ENCODE peak calls at places on chromosomes 13 and 19, in five cellular contexts. G, T, A, K and I are unnamed samples.

GRCh38 chr19:38670921-38671398 is 23.5 kb downstream of the ACTN4 start:
- DNase-seq in G (no peak), A (no peak), K (peak; percentile 64), T (no peak), I (peak; percentile 35)

GRCh38 chr13:29908411-29908810 is 58.0 kb upstream of the UBL3 start:
- DNase-seq in K (peak; percentile 73), A (peak; percentile 61), T (no peak), G (no peak), I (no peak)

GRCh38 chr19:2494084-2494446 is 18.1 kb downstream of the GADD45B start:
- DNase-seq in K (peak; percentile 87), A (no peak), T (peak; percentile 53), G (no peak), I (peak; percentile 39)

GRCh38 chr13:61128850-61129645 is 286.6 kb downstream of the PCDH20 start:
- DNase-seq in K (peak; percentile 37), G (peak; percentile 11), A (no peak), T (no peak), I (no peak)

GRCh38 chr13:20721454-20722357 is 18.2 kb downstream of the IL17D start:
- DNase-seq in T (peak; percentile 72), K (peak; percentile 66), A (peak; percentile 72), G (peak; percentile 57), I (peak; percentile 80)

GRCh38 chr13:24389506-24389905 is 80.1 kb downstream of the C1QTNF9 start:
- DNase-seq in K (no peak), G (no peak), T (no peak), A (no peak), I (peak; percentile 29)

GRCh38 chr13:65292488-65292901 is 1937.6 kb downstream of the PCDH9 start:
- DNase-seq in G (peak; percentile 4), A (no peak), K (peak; percentile 87), T (peak; percentile 90), I (peak; percentile 22)

GRCh38 chr13:79659161-79659560 is 178.2 kb downstream of the NDFIP2 start:
- DNase-seq in T (no peak), K (peak; percentile 51), G (no peak), A (peak; percentile 66), I (peak; percentile 63)

GRCh38 chr13:103104340-103104739 is 38.1 kb upstream of the SLC10A2 start:
- DNase-seq in K (no peak), T (no peak), A (no peak), G (no peak), I (no peak)

GRCh38 chr19:4916292-4917082 is 7.2 kb downstream of the UHRF1 start:
- DNase-seq in T (no peak), G (no peak), K (no peak), A (no peak), I (no peak)

GRCh38 chr13:98575876-98576214 is 1.1 kb downstream of the STK24 start:
- DNase-seq in G (no peak), A (no peak), K (no peak), T (no peak), I (no peak)

GRCh38 chr19:996051-996838 is 4.0 kb upstream of the GRIN3B start:
- DNase-seq in K (peak; percentile 64), T (peak; percentile 45), A (no peak), G (peak; percentile 84), I (peak; percentile 75)

GRCh38 chr13:112740502-112741131 is 50.8 kb downstream of the ATP11A start:
- DNase-seq in G (no peak), K (peak; percentile 56), T (peak; percentile 71), A (peak; percentile 86), I (peak; percentile 63)

GRCh38 chr19:1133471-1133929 is 29.7 kb downstream of the GPX4 start:
- DNase-seq in G (no peak), A (no peak), T (no peak), K (no peak), I (no peak)

GRCh38 chr19:4172861-4173473 is 9.4 kb downstream of the SIRT6 start:
- DNase-seq in G (no peak), T (peak; percentile 7), K (peak; percentile 30), A (peak; percentile 59), I (peak; percentile 90)

GRCh38 chr13:101449971-101450748 is 2.3 kb upstream of the ITGBL1 start:
- DNase-seq in K (peak; percentile 96), G (no peak), A (no peak), T (peak; percentile 62), I (no peak)

GRCh38 chr13:50676602-50677001 is 166.9 kb downstream of the DLEU7 start:
- DNase-seq in A (no peak), G (no peak), K (peak; percentile 90), T (peak; percentile 89), I (no peak)

GRCh38 chr19:29084266-29084665 is 128.7 kb downstream of the UQCRFS1 start:
- DNase-seq in G (no peak), A (no peak), T (no peak), K (no peak), I (peak; percentile 43)

GRCh38 chr19:35438527-35438926 is 9.5 kb upstream of the FFAR2 start:
- DNase-seq in G (no peak), K (no peak), A (no peak), T (no peak), I (no peak)

GRCh38 chr19:30047355-30047895 is 105.4 kb downstream of the URI1 start:
- DNase-seq in G (no peak), K (no peak), T (no peak), A (no peak), I (peak; percentile 18)

GRCh38 chr13:30486230-30487074 is 20.7 kb upstream of the HMGB1 start:
- DNase-seq in T (no peak), G (no peak), K (peak; percentile 56), A (no peak), I (peak; percentile 53)

GRCh38 chr13:33249066-33249465 is 36.5 kb downstream of the STARD13 start:
- DNase-seq in G (no peak), A (no peak), K (peak; percentile 83), T (peak; percentile 76), I (no peak)

GRCh38 chr19:6664916-6665315 is 5.0 kb downstream of the TNFSF14 start:
- DNase-seq in T (no peak), A (no peak), K (no peak), G (no peak), I (no peak)

GRCh38 chr13:71624641-71625040 is 242.4 kb downstream of the DACH1 start:
- DNase-seq in K (peak; percentile 29), T (no peak), G (no peak), A (no peak), I (no peak)

GRCh38 chr13:48531416-48532145 is 1.3 kb downstream of the RCBTB2 start:
- DNase-seq in A (no peak), G (peak; percentile 4), T (peak; percentile 12), K (no peak), I (peak; percentile 64)

GRCh38 chr19:42487025-42487797 is 41.1 kb downstream of the CEACAM1 start:
- DNase-seq in G (no peak), A (no peak), T (no peak), K (no peak), I (no peak)

GRCh38 chr13:101545521-101545920 is 93.0 kb downstream of the ITGBL1 start:
- DNase-seq in A (no peak), K (no peak), T (peak; percentile 32), G (no peak), I (no peak)

GRCh38 chr19:29086646-29087045 is 126.3 kb downstream of the UQCRFS1 start:
- DNase-seq in A (no peak), G (no peak), T (no peak), K (no peak), I (no peak)

GRCh38 chr13:63696055-63696454 is 2280.4 kb upstream of the PCDH20 start:
- DNase-seq in K (peak; percentile 65), A (no peak), G (no peak), T (no peak), I (no peak)